ENCODE peak calls at places on chromosomes 2 and 18, in five cellular contexts. I, F, C, U and O are unnamed samples.

GRCh38 chr2:143802871-143803650 is 673.8 kb downstream of the ARHGAP15 start:
- ATAC-seq in U (peak; percentile 71), I (no peak), C (no peak), F (peak; percentile 88), O (peak; percentile 56)

GRCh38 chr2:152611458-152612231 is 105.6 kb downstream of the PRPF40A start:
- ATAC-seq in U (no peak), I (peak; percentile 11), C (peak; percentile 92), F (peak; percentile 52), O (peak; percentile 90)

GRCh38 chr2:200798519-200798918 is 13.2 kb upstream of the BZW1 start:
- ATAC-seq in I (no peak), U (peak; percentile 99), C (no peak), F (peak; percentile 99), O (no peak)

GRCh38 chr2:69644506-69644979 is 1.0 kb upstream of the AAK1 start:
- ATAC-seq in I (no peak), C (no peak), F (no peak), U (no peak), O (no peak)

GRCh38 chr2:164535280-164536025 is 85.8 kb downstream of the GRB14 start:
- ATAC-seq in I (no peak), F (no peak), U (no peak), C (no peak), O (no peak)

GRCh38 chr2:173866858-173867620 is 98.1 kb downstream of the SP3 start:
- ATAC-seq in U (no peak), I (no peak), C (no peak), F (no peak), O (no peak)

GRCh38 chr2:26086155-26086634 is 52.3 kb downstream of the RAB10 start:
- ATAC-seq in F (peak; percentile 97), U (peak; percentile 76), C (no peak), I (peak; percentile 37), O (no peak)

GRCh38 chr2:30193104-30193681 is 38.1 kb upstream of the LBH start:
- ATAC-seq in U (no peak), C (no peak), F (no peak), I (no peak), O (no peak)

GRCh38 chr18:49098386-49098785 is 147.6 kb upstream of the SMAD7 start:
- ATAC-seq in U (no peak), F (no peak), C (peak; percentile 34), I (no peak), O (no peak)

GRCh38 chr2:27198627-27199026 is 13.2 kb upstream of the ATRAID start:
- ATAC-seq in F (no peak), U (no peak), I (no peak), C (no peak), O (no peak)

GRCh38 chr2:144479138-144479537 is 40.8 kb downstream of the ZEB2 start:
- ATAC-seq in U (no peak), I (no peak), F (no peak), C (no peak), O (no peak)

GRCh38 chr18:35511833-35512232 is 14.1 kb upstream of the INO80C start:
- ATAC-seq in I (no peak), C (no peak), F (no peak), U (no peak), O (peak; percentile 51)

GRCh38 chr2:174025271-174026121 is 60.3 kb upstream of the SP3 start:
- ATAC-seq in I (no peak), U (no peak), C (peak; percentile 90), F (no peak), O (no peak)

GRCh38 chr2:150911766-150912280 is 349.8 kb downstream of the RBM43 start:
- ATAC-seq in I (no peak), F (no peak), C (peak; percentile 95), U (no peak), O (no peak)

GRCh38 chr2:237997521-237997920 is 30.7 kb downstream of the UBE2F start:
- ATAC-seq in I (no peak), U (no peak), C (no peak), F (no peak), O (no peak)

GRCh38 chr2:120691410-120691809 is 44.3 kb upstream of the GLI2 start:
- ATAC-seq in I (no peak), F (no peak), C (no peak), U (no peak), O (no peak)

GRCh38 chr2:216636570-216637450 is 3.6 kb downstream of the IGFBP2 start:
- ATAC-seq in C (peak; percentile 36), U (peak; percentile 32), F (no peak), I (no peak), O (peak; percentile 20)

GRCh38 chr2:42359894-42360483 is 1.0 kb downstream of the COX7A2L start:
- ATAC-seq in I (no peak), U (no peak), F (no peak), C (no peak), O (no peak)

GRCh38 chr2:234464291-234464645 is 32.6 kb downstream of the ARL4C start:
- ATAC-seq in C (no peak), F (peak; percentile 81), I (no peak), U (peak; percentile 77), O (no peak)

GRCh38 chr2:45280801-45281200 is 271.5 kb upstream of the SIX2 start:
- ATAC-seq in U (no peak), C (no peak), F (no peak), I (no peak), O (no peak)

GRCh38 chr2:233346374-233346773 is 7.9 kb upstream of the DGKD start:
- ATAC-seq in F (no peak), C (no peak), I (no peak), U (no peak), O (no peak)

GRCh38 chr2:239586651-239587310 is 186.0 kb upstream of the HDAC4 start:
- ATAC-seq in U (no peak), C (no peak), F (no peak), I (no peak), O (no peak)

GRCh38 chr2:127219716-127220090 is 396 bp downstream of the CYP27C1 start:
- ATAC-seq in C (peak; percentile 47), U (peak; percentile 43), I (no peak), F (peak; percentile 29), O (peak; percentile 52)

GRCh38 chr18:13235981-13236380 is 17.4 kb downstream of the LDLRAD4 start:
- ATAC-seq in F (no peak), I (no peak), C (peak; percentile 83), U (no peak), O (no peak)

GRCh38 chr2:160278889-160279196 is 78.8 kb upstream of the ITGB6 start:
- ATAC-seq in I (no peak), C (peak; percentile 85), F (no peak), U (no peak), O (no peak)

GRCh38 chr2:96344011-96344410 is 8.4 kb downstream of the NCAPH start:
- ATAC-seq in C (no peak), U (peak; percentile 74), F (peak; percentile 93), I (peak; percentile 90), O (peak; percentile 99)

GRCh38 chr2:14903709-14904374 is 271.3 kb downstream of the LRATD1 start:
- ATAC-seq in F (peak; percentile 77), C (no peak), U (peak; percentile 91), I (no peak), O (peak; percentile 72)

GRCh38 chr2:224885836-224886547 is 156.3 kb downstream of the DOCK10 start:
- ATAC-seq in U (peak; percentile 81), C (no peak), I (peak; percentile 70), F (peak; percentile 92), O (peak; percentile 54)

GRCh38 chr2:190948671-190949070 is 65.3 kb downstream of the STAT1 start:
- ATAC-seq in C (peak; percentile 70), F (peak; percentile 73), U (peak; percentile 47), I (no peak), O (no peak)

GRCh38 chr18:58290059-58290747 is 246.2 kb downstream of the NEDD4L start:
- ATAC-seq in U (no peak), C (no peak), I (no peak), F (no peak), O (no peak)

GRCh38 chr18:46291149-46291548 is 187.0 kb downstream of the HAUS1 start:
- ATAC-seq in U (no peak), I (peak; percentile 22), F (no peak), C (no peak), O (peak; percentile 41)

GRCh38 chr2:55936351-55936750 is 12.8 kb upstream of the EFEMP1 start:
- ATAC-seq in F (no peak), C (no peak), I (no peak), U (no peak), O (no peak)